ENCODE peak calls at places on chromosome X, in four cellular contexts. R is skeletal muscle cell; J is CD8-positive, alpha-beta memory T cell; F is right atrium auricular region. C is an unnamed sample.

GRCh38 chrX:80841259-80841658 is 31.6 kb upstream of the BRWD3 start:
- DNase-seq in R (no peak), F (no peak), J (no peak), C (no peak)

GRCh38 chrX:15320297-15320696 is 4.9 kb upstream of the ASB11 start:
- DNase-seq in F (no peak), J (no peak), R (no peak), C (no peak)

GRCh38 chrX:79601336-79602131 is 234.4 kb upstream of the ITM2A start:
- DNase-seq in R (no peak), J (no peak), F (no peak), C (no peak)

GRCh38 chrX:145673851-145674250 is 143.8 kb upstream of the SLITRK2 start:
- DNase-seq in J (no peak), F (no peak), R (no peak), C (no peak)

GRCh38 chrX:123833387-123833786 is 26.5 kb upstream of the XIAP start:
- DNase-seq in R (no peak), J (peak), F (no peak), C (peak)

GRCh38 chrX:65696613-65697012 is 29.2 kb downstream of the MSN start:
- DNase-seq in R (no peak), F (no peak), J (peak), C (peak)

GRCh38 chrX:132592880-132593279 is 104.0 kb upstream of the MBNL3 start:
- DNase-seq in F (no peak), J (no peak), R (no peak), C (peak)

GRCh38 chrX:152614786-152615185 is 22.9 kb upstream of the GABRQ start:
- DNase-seq in F (no peak), J (no peak), R (no peak), C (no peak)

GRCh38 chrX:72027914-72028307 is 103.8 kb downstream of the RTL5 start:
- DNase-seq in J (no peak), F (peak), R (no peak), C (no peak)

GRCh38 chrX:17496407-17496806 is 121.4 kb downstream of the NHS start:
- DNase-seq in R (no peak), F (no peak), J (no peak), C (no peak)

GRCh38 chrX:81120936-81121351 is 80.8 kb downstream of the HMGN5 start:
- DNase-seq in F (no peak), J (peak), R (peak), C (peak)

GRCh38 chrX:16666541-16666940 is 16.6 kb downstream of the S100G start:
- DNase-seq in J (no peak), R (peak), F (no peak), C (peak)

GRCh38 chrX:34859191-34859590 is 83.4 kb upstream of the FAM47B start:
- DNase-seq in F (no peak), R (no peak), J (no peak), C (no peak)

GRCh38 chrX:87265518-87265917 is 252.1 kb upstream of the KLHL4 start:
- DNase-seq in R (no peak), F (no peak), J (no peak), C (no peak)

GRCh38 chrX:68839771-68840170 is 10.9 kb downstream of the EFNB1 start:
- DNase-seq in R (no peak), F (no peak), J (no peak), C (no peak)

GRCh38 chrX:57044226-57044625 is 48.9 kb upstream of the SPIN3 start:
- DNase-seq in F (no peak), R (no peak), J (no peak), C (no peak)

GRCh38 chrX:107324493-107325310 is 118.3 kb downstream of the DNAAF6 start:
- DNase-seq in F (no peak), R (peak), J (no peak), C (peak)

GRCh38 chrX:102651968-102652744 is 873 bp downstream of the GPRASP1 start:
- DNase-seq in J (peak), F (peak), R (no peak), C (peak)

DNA sequence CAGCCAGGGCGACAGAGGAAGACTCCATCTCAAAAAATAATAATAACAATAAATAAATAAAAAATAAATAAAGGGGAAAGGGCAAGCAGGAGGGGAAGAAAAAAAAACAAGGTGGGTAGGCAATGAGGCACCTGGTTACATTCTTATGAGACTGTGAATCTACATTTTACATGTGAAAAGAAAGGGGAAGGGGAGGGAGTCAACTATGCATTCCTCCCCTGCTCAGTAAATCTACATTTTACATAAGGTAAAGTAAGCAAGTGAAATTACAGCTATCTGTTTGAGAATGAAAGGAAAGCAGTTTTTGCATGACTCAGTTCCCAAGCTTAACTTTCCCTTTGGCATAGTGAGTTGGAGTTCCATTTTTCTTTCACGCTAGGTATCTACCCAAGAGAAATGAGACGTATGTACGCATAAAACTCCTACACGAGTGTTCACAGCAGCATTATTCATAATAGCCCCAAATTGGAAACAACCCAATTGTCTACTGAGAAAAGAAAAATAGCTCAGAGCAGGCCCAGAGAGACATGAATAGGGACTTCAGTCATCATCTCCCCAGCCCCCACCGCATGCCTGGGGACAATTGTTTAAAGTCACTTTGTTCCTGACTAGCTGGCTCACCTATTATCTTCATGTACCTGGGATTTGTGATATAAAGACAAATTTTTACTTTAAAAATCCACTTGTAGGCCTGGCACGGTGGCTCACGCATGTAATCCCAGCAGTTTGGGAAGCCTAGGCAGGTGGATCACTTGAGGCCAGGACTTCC is 52.4 kb downstream of the DDX3X start:
- DNase-seq in F (no peak), R (no peak), J (no peak), C (no peak)
- H3K4me3 ChIP-seq in F (no peak), R (no peak), J (no peak), C (no peak)

DNA sequence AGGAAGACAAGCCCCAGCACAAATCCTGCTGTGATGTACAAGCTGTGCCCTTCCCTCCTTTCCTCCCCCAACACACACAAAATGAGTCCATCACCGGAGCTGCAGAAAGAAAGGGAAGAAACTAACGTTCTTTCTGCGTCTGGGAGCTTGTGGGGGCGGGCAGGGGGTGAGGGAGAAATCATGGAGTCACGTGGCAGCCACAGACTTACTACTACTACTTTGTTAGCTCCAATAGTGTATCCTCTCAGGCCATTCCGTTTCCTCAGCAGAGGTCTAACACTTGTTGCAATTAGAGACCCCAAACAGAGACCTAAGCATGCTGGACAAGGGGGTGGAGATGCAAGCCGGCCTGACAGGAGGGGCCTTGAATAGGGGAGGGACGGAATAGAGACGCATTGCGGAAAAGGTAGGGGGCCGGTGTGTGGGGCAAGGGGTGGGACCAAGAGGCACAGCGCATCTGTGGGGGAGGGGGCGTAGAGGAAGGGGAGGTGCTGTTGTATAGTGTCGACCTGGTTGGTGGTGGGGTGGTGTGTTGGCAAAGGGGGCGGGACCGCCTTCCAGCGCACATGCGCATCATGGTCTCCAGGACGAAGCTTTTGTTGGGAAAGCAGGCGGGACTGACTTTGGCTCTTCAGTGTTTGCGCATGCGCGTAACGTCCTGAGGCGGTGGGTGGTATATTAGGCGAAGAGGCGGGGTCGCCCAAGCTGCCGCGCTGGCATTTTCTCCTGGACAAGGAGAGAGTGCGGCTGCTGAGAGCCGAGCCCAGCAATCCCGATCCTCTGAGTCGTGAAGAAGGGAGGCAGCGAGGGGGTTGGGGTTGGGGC is at the start of gene MAGED1:
- DNase-seq in F (peak), R (peak), J (peak), C (peak)
- H3K4me3 ChIP-seq in F (peak), R (peak), J (peak), C (peak)

GRCh38 chrX:13090261-13091110 is 46.1 kb upstream of the FAM9C start:
- DNase-seq in R (no peak), J (no peak), F (no peak), C (peak)
- H3K4me3 ChIP-seq in R (no peak), J (peak), F (no peak), C (no peak)

GRCh38 chrX:47513697-47514085 is 30.7 kb upstream of the ZNF41 start:
- DNase-seq in R (no peak), F (no peak), J (no peak), C (no peak)
- H3K4me3 ChIP-seq in R (peak), F (peak), J (peak), C (peak)

GRCh38 chrX:73581002-73581628 is 18.1 kb downstream of the CHIC1 start:
- DNase-seq in F (no peak), R (no peak), J (no peak), C (no peak)
- H3K4me3 ChIP-seq in F (no peak), R (no peak), J (no peak), C (no peak)

GRCh38 chrX:44784241-44784640 is 59.6 kb upstream of the DUSP21 start:
- DNase-seq in F (no peak), J (no peak), R (no peak), C (no peak)

DNA sequence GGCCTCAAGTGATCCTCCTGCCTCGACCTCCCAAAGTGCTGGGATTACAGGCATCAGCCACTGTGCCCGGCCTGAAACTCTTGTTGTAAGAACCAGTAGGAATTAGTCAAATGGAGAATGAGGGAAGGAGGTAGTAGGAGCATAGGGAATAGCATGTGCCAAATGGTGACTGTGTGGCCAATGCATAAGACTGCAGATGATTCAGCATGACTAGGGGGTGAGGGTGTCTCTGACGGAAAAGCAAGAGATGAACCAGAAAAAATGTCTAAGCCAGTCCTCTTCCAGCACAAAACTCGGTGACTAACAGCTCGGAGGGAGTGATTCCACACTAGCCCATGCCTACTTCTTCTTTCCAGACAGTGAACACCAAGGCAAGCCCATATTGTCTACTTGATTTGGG is 58.2 kb upstream of the DUSP21 start:
- DNase-seq in J (no peak), F (no peak), R (peak), C (peak)
- H3K4me3 ChIP-seq in J (no peak), F (no peak), R (no peak), C (no peak)

GRCh38 chrX:968391-968790 is 244.1 kb downstream of the CRLF2 start:
- DNase-seq in R (no peak), F (no peak), J (no peak), C (no peak)

GRCh38 chrX:960821-961220 is 251.6 kb downstream of the CRLF2 start:
- DNase-seq in R (no peak), F (no peak), J (no peak), C (no peak)

GRCh38 chrX:966396-967070 is 245.9 kb downstream of the CRLF2 start:
- DNase-seq in F (no peak), J (no peak), R (no peak), C (no peak)

GRCh38 chrX:964831-965416 is 247.5 kb downstream of the CRLF2 start:
- DNase-seq in F (no peak), R (no peak), J (no peak), C (no peak)
- H3K4me3 ChIP-seq in F (no peak), R (no peak), J (no peak), C (no peak)

GRCh38 chrX:53729756-53730155 is 43.2 kb upstream of the HUWE1 start:
- DNase-seq in R (no peak), F (no peak), J (no peak), C (peak)

GRCh38 chrX:53738370-53738909 is 51.9 kb upstream of the HUWE1 start:
- DNase-seq in F (no peak), J (no peak), R (no peak), C (no peak)

GRCh38 chrX:53728506-53728905 is 42.0 kb upstream of the HUWE1 start:
- DNase-seq in R (no peak), F (no peak), J (no peak), C (no peak)

GRCh38 chrX:53732797-53733196 is 46.3 kb upstream of the HUWE1 start:
- DNase-seq in F (no peak), J (no peak), R (no peak), C (no peak)
- H3K4me3 ChIP-seq in F (no peak), J (no peak), R (no peak), C (no peak)

GRCh38 chrX:39822133-39822748 is 275.5 kb downstream of the BCOR start:
- DNase-seq in J (no peak), R (no peak), F (no peak), C (no peak)
- H3K4me3 ChIP-seq in J (no peak), R (no peak), F (no peak), C (no peak)

GRCh38 chrX:45518552-45518951 is 317.9 kb upstream of the DIPK2B start:
- DNase-seq in J (no peak), F (no peak), R (no peak), C (no peak)
- H3K4me3 ChIP-seq in J (no peak), F (no peak), R (no peak), C (no peak)

C was measured in fibroblast of the aortic adventitia.